ENCODE peak calls at places on chromosomes 12 and 14, in five cellular contexts. One of them, this sample, is unnamed.
A peak's percentile ranks its signal among the peaks of the same experiment; 100 is the strongest.

GRCh38 chr14:60102389-60102788 is 10.7 kb downstream of the PCNX4 start:
- DNase-seq in AG04449: no peak
- DNase-seq in natural killer cell: no peak
- DNase-seq in H1: no peak
- DNase-seq in heart left ventricle: no peak
- DNase-seq in this sample: no peak

GRCh38 chr14:105419305-105420091 is at the start of gene MTA1:
- DNase-seq in H1: no peak
- DNase-seq in natural killer cell: peak; percentile 44
- DNase-seq in AG04449: no peak
- DNase-seq in heart left ventricle: no peak
- DNase-seq in this sample: no peak

GRCh38 chr12:55847603-55848329 is 5.0 kb upstream of the MMP19 start:
- DNase-seq in AG04449: peak; percentile 98
- DNase-seq in heart left ventricle: peak; percentile 96
- DNase-seq in H1: no peak
- DNase-seq in natural killer cell: no peak
- DNase-seq in this sample: no peak

GRCh38 chr12:124812356-124812755 is 51.3 kb downstream of the SCARB1 start:
- DNase-seq in natural killer cell: no peak
- DNase-seq in AG04449: no peak
- DNase-seq in H1: no peak
- DNase-seq in heart left ventricle: no peak
- DNase-seq in this sample: no peak

GRCh38 chr12:5882511-5883185 is 62.4 kb downstream of the ANO2 start:
- DNase-seq in heart left ventricle: no peak
- DNase-seq in natural killer cell: no peak
- DNase-seq in AG04449: no peak
- DNase-seq in H1: no peak
- DNase-seq in this sample: no peak

GRCh38 chr12:19739195-19739776 is 300.0 kb downstream of the AEBP2 start:
- DNase-seq in AG04449: no peak
- DNase-seq in natural killer cell: no peak
- DNase-seq in H1: no peak
- DNase-seq in heart left ventricle: no peak
- DNase-seq in this sample: peak; percentile 37

GRCh38 chr14:33455998-33456397 is 494.9 kb downstream of the EGLN3 start:
- DNase-seq in natural killer cell: no peak
- DNase-seq in H1: no peak
- DNase-seq in heart left ventricle: no peak
- DNase-seq in AG04449: no peak
- DNase-seq in this sample: no peak

GRCh38 chr14:25010471-25010870 is 39.5 kb downstream of the STXBP6 start:
- DNase-seq in natural killer cell: no peak
- DNase-seq in H1: no peak
- DNase-seq in heart left ventricle: no peak
- DNase-seq in AG04449: no peak
- DNase-seq in this sample: no peak

GRCh38 chr12:100573499-100574261 is at the start of gene GAS2L3:
- DNase-seq in heart left ventricle: peak; percentile 91
- DNase-seq in natural killer cell: peak; percentile 67
- DNase-seq in AG04449: no peak
- DNase-seq in H1: peak; percentile 93
- DNase-seq in this sample: peak; percentile 85

GRCh38 chr14:22388669-22389625 is 200.1 kb downstream of the DAD1 start:
- DNase-seq in heart left ventricle: no peak
- DNase-seq in natural killer cell: no peak
- DNase-seq in AG04449: peak; percentile 47
- DNase-seq in H1: no peak
- DNase-seq in this sample: no peak

GRCh38 chr12:23944067-23944466 is 5.4 kb downstream of the SOX5 start:
- DNase-seq in heart left ventricle: no peak
- DNase-seq in H1: no peak
- DNase-seq in natural killer cell: no peak
- DNase-seq in AG04449: no peak
- DNase-seq in this sample: no peak

GRCh38 chr14:23621932-23622495 is 14.2 kb upstream of the DHRS2 start:
- DNase-seq in heart left ventricle: no peak
- DNase-seq in natural killer cell: no peak
- DNase-seq in AG04449: no peak
- DNase-seq in H1: no peak
- DNase-seq in this sample: no peak

GRCh38 chr12:25052191-25053020 is 103.5 kb upstream of the BCAT1 start:
- DNase-seq in heart left ventricle: peak; percentile 32
- DNase-seq in H1: no peak
- DNase-seq in AG04449: no peak
- DNase-seq in natural killer cell: peak; percentile 70
- DNase-seq in this sample: no peak

GRCh38 chr14:87131879-87132278 is 861.1 kb downstream of the GALC start:
- DNase-seq in natural killer cell: no peak
- DNase-seq in AG04449: no peak
- DNase-seq in H1: no peak
- DNase-seq in heart left ventricle: no peak
- DNase-seq in this sample: no peak

GRCh38 chr12:128266559-128267245 is at the start of gene TMEM132C:
- DNase-seq in natural killer cell: no peak
- DNase-seq in AG04449: no peak
- DNase-seq in H1: peak; percentile 63
- DNase-seq in heart left ventricle: no peak
- DNase-seq in this sample: no peak

GRCh38 chr12:18313316-18313715 is 52.0 kb downstream of the PIK3C2G start:
- DNase-seq in natural killer cell: no peak
- DNase-seq in AG04449: no peak
- DNase-seq in heart left ventricle: no peak
- DNase-seq in H1: no peak
- DNase-seq in this sample: no peak

GRCh38 chr12:54479421-54479820 is 6.0 kb upstream of the GTSF1 start:
- DNase-seq in natural killer cell: no peak
- DNase-seq in AG04449: peak; percentile 77
- DNase-seq in H1: no peak
- DNase-seq in heart left ventricle: no peak
- DNase-seq in this sample: no peak

GRCh38 chr12:131608740-131609665 is 101.9 kb upstream of the SFSWAP start:
- DNase-seq in AG04449: no peak
- DNase-seq in natural killer cell: peak; percentile 50
- DNase-seq in H1: peak; percentile 91
- DNase-seq in heart left ventricle: peak; percentile 71
- DNase-seq in this sample: peak; percentile 52

GRCh38 chr12:97944576-97944975 is 482.0 kb downstream of the RMST start:
- DNase-seq in heart left ventricle: no peak
- DNase-seq in AG04449: no peak
- DNase-seq in H1: no peak
- DNase-seq in natural killer cell: no peak
- DNase-seq in this sample: no peak

GRCh38 chr12:91628656-91629055 is 446.0 kb upstream of the DCN start:
- DNase-seq in heart left ventricle: no peak
- DNase-seq in H1: no peak
- DNase-seq in natural killer cell: no peak
- DNase-seq in AG04449: no peak
- DNase-seq in this sample: no peak

GRCh38 chr12:89506050-89506449 is 18.5 kb downstream of the GALNT4 start:
- DNase-seq in AG04449: no peak
- DNase-seq in natural killer cell: no peak
- DNase-seq in heart left ventricle: no peak
- DNase-seq in H1: no peak
- DNase-seq in this sample: no peak

GRCh38 chr14:92473947-92474535 is 39.5 kb upstream of the RIN3 start:
- DNase-seq in natural killer cell: no peak
- DNase-seq in heart left ventricle: no peak
- DNase-seq in H1: peak; percentile 26
- DNase-seq in AG04449: no peak
- DNase-seq in this sample: no peak

GRCh38 chr14:103528512-103529382 is at the start of gene TRMT61A:
- DNase-seq in H1: peak; percentile 83
- DNase-seq in heart left ventricle: peak; percentile 92
- DNase-seq in natural killer cell: peak; percentile 74
- DNase-seq in AG04449: no peak
- DNase-seq in this sample: peak; percentile 74

GRCh38 chr12:51391047-51391837 is at the start of gene GALNT6:
- DNase-seq in heart left ventricle: no peak
- DNase-seq in AG04449: no peak
- DNase-seq in natural killer cell: peak; percentile 51
- DNase-seq in H1: peak; percentile 92
- DNase-seq in this sample: peak; percentile 64

GRCh38 chr12:19847294-19848059 is 408.2 kb downstream of the AEBP2 start:
- DNase-seq in natural killer cell: no peak
- DNase-seq in heart left ventricle: peak; percentile 46
- DNase-seq in H1: no peak
- DNase-seq in AG04449: no peak
- DNase-seq in this sample: no peak

GRCh38 chr12:88237954-88238353 is 95.8 kb downstream of the TMTC3 start:
- DNase-seq in AG04449: peak; percentile 12
- DNase-seq in H1: no peak
- DNase-seq in natural killer cell: no peak
- DNase-seq in heart left ventricle: no peak
- DNase-seq in this sample: no peak

GRCh38 chr12:11686135-11686534 is 36.7 kb downstream of the ETV6 start:
- DNase-seq in heart left ventricle: no peak
- DNase-seq in AG04449: no peak
- DNase-seq in natural killer cell: no peak
- DNase-seq in H1: no peak
- DNase-seq in this sample: no peak

GRCh38 chr12:89087876-89088275 is 264.4 kb downstream of the DUSP6 start:
- DNase-seq in natural killer cell: no peak
- DNase-seq in heart left ventricle: no peak
- DNase-seq in H1: no peak
- DNase-seq in AG04449: no peak
- DNase-seq in this sample: no peak

GRCh38 chr14:98770151-98770550 is 501.8 kb downstream of the BCL11B start:
- DNase-seq in AG04449: no peak
- DNase-seq in H1: no peak
- DNase-seq in heart left ventricle: no peak
- DNase-seq in natural killer cell: no peak
- DNase-seq in this sample: no peak

GRCh38 chr14:91108941-91109611 is 4.8 kb upstream of the DGLUCY start:
- DNase-seq in natural killer cell: no peak
- DNase-seq in H1: no peak
- DNase-seq in heart left ventricle: no peak
- DNase-seq in AG04449: no peak
- DNase-seq in this sample: no peak

GRCh38 chr12:92930421-92930820 is 1.3 kb upstream of the EEA1 start:
- DNase-seq in natural killer cell: no peak
- DNase-seq in heart left ventricle: no peak
- DNase-seq in AG04449: no peak
- DNase-seq in H1: no peak
- DNase-seq in this sample: no peak

GRCh38 chr12:78695749-78696148 is 168.8 kb upstream of the SYT1 start:
- DNase-seq in H1: no peak
- DNase-seq in heart left ventricle: no peak
- DNase-seq in AG04449: no peak
- DNase-seq in natural killer cell: no peak
- DNase-seq in this sample: no peak

DNA sequence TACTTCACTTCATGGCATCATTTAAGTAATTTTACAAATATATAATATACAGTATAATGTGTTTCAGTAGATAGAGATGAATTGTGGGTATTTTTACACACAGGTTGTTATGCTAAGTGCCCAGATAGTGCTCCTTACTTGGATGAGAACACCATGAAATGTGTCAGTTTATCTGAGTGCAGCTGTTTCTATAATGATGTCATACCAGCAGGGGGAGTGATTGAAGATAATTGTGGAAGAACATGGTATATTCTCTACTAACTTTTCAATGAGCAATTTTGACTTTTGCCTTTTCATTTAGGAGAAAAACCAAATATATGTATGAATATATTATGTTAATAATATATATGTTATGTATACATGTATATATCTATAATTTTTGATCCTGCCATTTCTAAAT is 221.6 kb downstream of the LRRK2 start:
- DNase-seq in H1: no peak
- DNase-seq in heart left ventricle: no peak
- DNase-seq in AG04449: no peak
- DNase-seq in natural killer cell: no peak
- DNase-seq in this sample: no peak
- TF ChIP-seq CTCF in H1: no peak
- TF ChIP-seq CTCF in heart left ventricle: no peak
- TF ChIP-seq CTCF in AG04449: no peak
- TF ChIP-seq CTCF in natural killer cell: no peak
- TF ChIP-seq CTCF in this sample: peak; percentile 56

DNA sequence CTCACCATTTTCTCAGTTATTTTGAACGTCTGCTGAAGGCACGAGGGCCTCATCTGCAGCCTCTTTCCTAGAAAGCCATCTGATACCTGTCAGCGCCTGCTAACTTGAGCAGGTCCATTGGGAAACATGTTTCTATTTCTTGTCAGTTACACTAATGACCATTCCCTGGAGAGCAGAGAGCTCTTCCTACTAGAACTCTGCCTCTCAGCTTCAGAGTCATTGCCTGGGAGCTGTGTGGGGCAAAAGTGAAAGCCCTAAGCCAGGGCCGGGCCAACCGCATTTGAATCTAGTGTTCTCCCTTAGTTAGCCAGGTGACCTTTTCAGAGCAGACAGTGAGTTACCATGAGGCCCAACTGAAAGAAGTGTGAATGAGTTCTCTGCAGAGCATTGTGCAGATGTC is 135.8 kb downstream of the EML1 start:
- DNase-seq in natural killer cell: no peak
- DNase-seq in H1: no peak
- DNase-seq in AG04449: no peak
- DNase-seq in heart left ventricle: no peak
- DNase-seq in this sample: no peak
- TF ChIP-seq CTCF in natural killer cell: no peak
- TF ChIP-seq CTCF in H1: no peak
- TF ChIP-seq CTCF in AG04449: no peak
- TF ChIP-seq CTCF in heart left ventricle: no peak
- TF ChIP-seq CTCF in this sample: no peak

GRCh38 chr12:109597414-109597794 is 23.8 kb downstream of the MVK start:
- DNase-seq in H1: no peak
- DNase-seq in natural killer cell: no peak
- DNase-seq in heart left ventricle: no peak
- DNase-seq in AG04449: no peak
- DNase-seq in this sample: no peak
- TF ChIP-seq CTCF in H1: no peak
- TF ChIP-seq CTCF in natural killer cell: no peak
- TF ChIP-seq CTCF in heart left ventricle: no peak
- TF ChIP-seq CTCF in AG04449: no peak
- TF ChIP-seq CTCF in this sample: no peak

DNA sequence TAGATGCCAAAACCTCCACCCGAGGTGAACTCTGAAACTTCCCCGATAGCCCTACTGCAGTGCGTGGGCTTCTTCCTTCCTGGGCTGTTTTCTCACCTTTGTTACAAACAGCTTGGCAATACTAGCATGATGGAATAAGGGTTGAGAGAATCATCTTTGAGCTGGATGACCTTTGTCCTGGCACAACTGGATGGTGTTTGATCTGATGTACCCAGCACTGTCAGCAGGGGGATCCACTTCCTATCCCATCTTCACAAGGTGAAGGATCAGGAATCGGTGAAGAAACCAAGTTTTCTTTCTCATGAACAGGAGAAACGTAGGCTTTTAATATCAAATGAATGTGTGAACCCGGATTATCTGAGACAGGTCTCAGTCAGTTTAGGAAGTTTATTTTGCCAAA is 19.5 kb upstream of the LRRC10 start:
- DNase-seq in H1: no peak
- DNase-seq in natural killer cell: no peak
- DNase-seq in heart left ventricle: no peak
- DNase-seq in AG04449: no peak
- DNase-seq in this sample: no peak
- TF ChIP-seq CTCF in H1: peak; percentile 52
- TF ChIP-seq CTCF in natural killer cell: no peak
- TF ChIP-seq CTCF in heart left ventricle: no peak
- TF ChIP-seq CTCF in AG04449: peak; percentile 22
- TF ChIP-seq CTCF in this sample: no peak